ENCODE peak calls at places on chromosomes 6 and 20, in six cellular contexts. C, W, L, R, I and J are unnamed samples.

GRCh38 chr20:20360464-20360863 is 7.4 kb upstream of the INSM1 start:
- DNase-seq in C (peak; percentile 85), W (no peak), L (peak; percentile 62), R (peak; percentile 75), I (peak; percentile 71), J (peak; percentile 56)

GRCh38 chr6:56866917-56867522 is 87.9 kb upstream of the BEND6 start:
- DNase-seq in C (peak; percentile 53), W (no peak), L (no peak), R (no peak), I (peak; percentile 41), J (no peak)

GRCh38 chr6:37353761-37354525 is at the start of gene RNF8:
- DNase-seq in C (peak; percentile 91), W (peak; percentile 93), L (peak; percentile 93), R (peak; percentile 90), I (peak; percentile 89), J (peak; percentile 84)

GRCh38 chr6:82959385-82959941 is 106.2 kb downstream of the UBE3D start:
- DNase-seq in C (peak; percentile 63), W (no peak), L (no peak), R (no peak), I (peak; percentile 78), J (peak; percentile 57)

GRCh38 chr20:57665589-57665971 is 44.2 kb downstream of the PMEPA1 start:
- DNase-seq in C (no peak), W (no peak), L (no peak), R (no peak), I (no peak), J (no peak)

GRCh38 chr6:127737009-127737486 is 160.1 kb downstream of the C6orf58 start:
- DNase-seq in C (peak; percentile 89), W (no peak), L (peak; percentile 42), R (peak; percentile 25), I (peak; percentile 83), J (peak; percentile 79)

GRCh38 chr6:43886067-43886461 is 116.1 kb downstream of the VEGFA start:
- DNase-seq in C (no peak), W (no peak), L (no peak), R (no peak), I (no peak), J (no peak)

GRCh38 chr6:168148231-168148849 is 69.3 kb upstream of the FRMD1 start:
- DNase-seq in C (no peak), W (no peak), L (no peak), R (no peak), I (no peak), J (no peak)

GRCh38 chr20:59936409-59936808 is 3.0 kb upstream of the SYCP2 start:
- DNase-seq in C (no peak), W (no peak), L (no peak), R (no peak), I (no peak), J (no peak)

GRCh38 chr6:84553527-84553926 is 210.9 kb downstream of the TBX18 start:
- DNase-seq in C (peak; percentile 62), W (no peak), L (no peak), R (no peak), I (peak; percentile 31), J (no peak)

GRCh38 chr6:84551797-84552196 is 212.6 kb downstream of the TBX18 start:
- DNase-seq in C (no peak), W (no peak), L (no peak), R (no peak), I (no peak), J (no peak)

GRCh38 chr6:84547341-84547794 is 217.0 kb downstream of the TBX18 start:
- DNase-seq in C (peak; percentile 68), W (no peak), L (no peak), R (no peak), I (no peak), J (no peak)

GRCh38 chr6:84546427-84546914 is 217.9 kb downstream of the TBX18 start:
- DNase-seq in C (peak; percentile 39), W (no peak), L (no peak), R (no peak), I (peak; percentile 52), J (peak; percentile 18)

GRCh38 chr6:84549912-84550311 is 214.5 kb downstream of the TBX18 start:
- DNase-seq in C (peak; percentile 34), W (no peak), L (peak; percentile 12), R (no peak), I (no peak), J (no peak)
- TF ChIP-seq CTCF in C (peak; percentile 60), W (no peak), L (peak; percentile 29), R (no peak), I (no peak), J (peak; percentile 49)

GRCh38 chr6:17931227-17931626 is 56.2 kb downstream of the KIF13A start:
- DNase-seq in C (no peak), W (no peak), L (no peak), R (no peak), I (no peak), J (no peak)

GRCh38 chr6:17928514-17929430 is 58.7 kb downstream of the KIF13A start:
- DNase-seq in C (peak; percentile 77), W (no peak), L (no peak), R (no peak), I (no peak), J (peak; percentile 62)

GRCh38 chr6:17930321-17930993 is 57.0 kb downstream of the KIF13A start:
- DNase-seq in C (no peak), W (no peak), L (no peak), R (no peak), I (no peak), J (no peak)

GRCh38 chr6:17935188-17936149 is 52.0 kb downstream of the KIF13A start:
- DNase-seq in C (no peak), W (no peak), L (no peak), R (no peak), I (no peak), J (no peak)

GRCh38 chr6:17932362-17932852 is 55.0 kb downstream of the KIF13A start:
- DNase-seq in C (peak; percentile 97), W (peak; percentile 57), L (no peak), R (no peak), I (peak; percentile 80), J (peak; percentile 96)
- TF ChIP-seq CTCF in C (no peak), W (no peak), L (no peak), R (no peak), I (no peak), J (no peak)

GRCh38 chr6:13380761-13381160 is 52.4 kb upstream of the TBC1D7 start:
- DNase-seq in C (no peak), W (no peak), L (no peak), R (no peak), I (no peak), J (no peak)

GRCh38 chr6:13378669-13379590 is 50.6 kb upstream of the TBC1D7 start:
- DNase-seq in C (no peak), W (no peak), L (no peak), R (no peak), I (no peak), J (no peak)

GRCh38 chr6:13384966-13385365 is 56.6 kb upstream of the TBC1D7 start:
- DNase-seq in C (no peak), W (no peak), L (no peak), R (no peak), I (no peak), J (no peak)

GRCh38 chr6:13384506-13384905 is 56.2 kb upstream of the TBC1D7 start:
- DNase-seq in C (no peak), W (no peak), L (no peak), R (no peak), I (no peak), J (no peak)

GRCh38 chr6:13383280-13384163 is 55.2 kb upstream of the TBC1D7 start:
- DNase-seq in C (peak; percentile 67), W (no peak), L (no peak), R (no peak), I (no peak), J (no peak)
- TF ChIP-seq CTCF in C (peak; percentile 43), W (peak; percentile 44), L (no peak), R (no peak), I (peak; percentile 7), J (peak; percentile 2)

DNA sequence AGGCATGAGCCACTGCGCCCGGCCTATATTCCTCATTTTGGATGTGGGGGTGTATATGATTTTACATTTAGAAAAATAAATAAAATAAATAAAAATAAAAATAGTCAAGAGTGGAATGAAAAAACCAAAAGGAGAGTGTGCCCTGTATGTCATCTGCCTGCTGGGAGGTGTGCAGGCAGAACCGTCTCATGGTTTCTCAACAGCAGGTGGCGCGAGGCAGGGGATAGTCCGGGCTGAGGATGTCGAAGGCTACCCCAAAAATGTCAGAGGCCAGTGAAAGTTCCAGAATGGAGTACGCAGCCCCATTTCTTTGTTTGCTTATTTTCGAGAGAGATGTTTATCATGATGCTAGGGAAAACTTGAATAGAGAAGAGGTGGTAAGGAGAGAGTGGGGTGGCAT is 16.4 kb upstream of the KIF16B start:
- DNase-seq in C (no peak), W (no peak), L (no peak), R (no peak), I (no peak), J (no peak)
- TF ChIP-seq CTCF in C (no peak), W (no peak), L (no peak), R (peak; percentile 13), I (no peak), J (no peak)

GRCh38 chr20:44911264-44911921 is 1.5 kb downstream of the PABPC1L start:
- DNase-seq in C (peak; percentile 70), W (no peak), L (peak; percentile 80), R (peak; percentile 78), I (peak; percentile 41), J (peak; percentile 24)
- TF ChIP-seq CTCF in C (peak; percentile 67), W (peak; percentile 39), L (peak; percentile 51), R (peak; percentile 57), I (peak; percentile 45), J (peak; percentile 76)

GRCh38 chr6:136034422-136034821 is 182.9 kb downstream of the PDE7B start:
- DNase-seq in C (no peak), W (no peak), L (no peak), R (no peak), I (no peak), J (no peak)
- TF ChIP-seq CTCF in C (peak; percentile 5), W (no peak), L (no peak), R (no peak), I (no peak), J (peak; percentile 21)

DNA sequence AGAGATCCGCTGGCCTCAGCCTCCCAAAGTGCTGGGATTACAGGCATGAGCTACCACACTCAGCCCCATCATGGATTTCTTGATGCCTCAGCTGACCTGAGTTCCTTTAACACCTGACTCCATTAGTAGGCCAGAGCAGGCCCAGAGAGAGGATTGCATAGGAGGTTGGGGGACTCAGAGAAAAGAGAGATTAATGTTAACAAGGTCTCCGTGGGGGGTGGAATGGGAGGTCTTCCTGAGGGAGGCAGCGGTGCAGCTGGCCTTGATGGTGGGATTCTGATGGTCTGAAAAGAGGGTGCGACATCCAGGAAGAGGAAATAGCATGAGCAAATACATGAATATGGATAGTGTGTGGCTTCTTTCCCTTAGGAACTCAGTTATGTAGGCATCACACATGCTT is 9.9 kb downstream of the SGK2 start:
- DNase-seq in C (no peak), W (no peak), L (no peak), R (no peak), I (no peak), J (no peak)
- TF ChIP-seq CTCF in C (no peak), W (no peak), L (no peak), R (no peak), I (no peak), J (no peak)

GRCh38 chr6:94323853-94324252 is 904.5 kb upstream of the EPHA7 start:
- DNase-seq in C (peak; percentile 17), W (no peak), L (no peak), R (no peak), I (no peak), J (no peak)
- TF ChIP-seq CTCF in C (peak; percentile 31), W (peak; percentile 47), L (no peak), R (no peak), I (peak; percentile 37), J (no peak)